ENCODE peak calls at places on chromosomes 4 and X, in six cellular contexts. Z is MM.1S, I is HCT116, A is SJCRH30, M is fibroblast of lung, C is cardiac muscle cell. Q is an unnamed sample. For H3K9me3 and H3K36me3, the result is how much of the 10 kb centered on the place peaks cover.

GRCh38 chrX:96685205-96686099 is 810 bp downstream of the DIAPH2 start:
- DNase-seq in Z (peak), I (no peak), A (peak), M (peak), C (peak), Q (peak)

GRCh38 chrX:130443883-130444282 is 42.1 kb downstream of the RBMX2 start:
- DNase-seq in Z (no peak), I (no peak), A (no peak), M (no peak), C (no peak), Q (no peak)

GRCh38 chr4:106329027-106329618 is 12.8 kb downstream of the AIMP1 start:
- DNase-seq in Z (peak), I (peak), A (no peak), M (peak), C (peak), Q (no peak)

GRCh38 chr4:183256343-183256742 is 63.7 kb downstream of the CLDN22 start:
- DNase-seq in Z (no peak), I (no peak), A (no peak), M (no peak), C (no peak), Q (no peak)

GRCh38 chrX:136856050-136856449 is 24.5 kb downstream of the RBMX start:
- DNase-seq in Z (no peak), I (no peak), A (no peak), M (no peak), C (no peak), Q (no peak)

GRCh38 chrX:42952621-42953020 is 174.7 kb upstream of the PPP1R2C start:
- DNase-seq in Z (no peak), I (no peak), A (no peak), M (no peak), C (no peak), Q (no peak)

GRCh38 chr4:65917486-65917885 is 247.2 kb upstream of the EPHA5 start:
- DNase-seq in Z (no peak), I (no peak), A (no peak), M (peak), C (no peak), Q (peak)

GRCh38 chr4:7792616-7793015 is 147.0 kb downstream of the AFAP1 start:
- DNase-seq in Z (no peak), I (no peak), A (no peak), M (peak), C (no peak), Q (no peak)

GRCh38 chr4:25956260-25956659 is 42.2 kb downstream of the SMIM20 start:
- DNase-seq in Z (no peak), I (no peak), A (no peak), M (no peak), C (no peak), Q (no peak)

GRCh38 chr4:142314686-142315085 is 531.4 kb downstream of the INPP4B start:
- DNase-seq in Z (peak), I (no peak), A (no peak), M (no peak), C (no peak), Q (no peak)

GRCh38 chr4:156889616-156890594 is 81.7 kb downstream of the PDGFC start:
- DNase-seq in Z (no peak), I (no peak), A (no peak), M (peak), C (no peak), Q (peak)

GRCh38 chrX:19121898-19122640 is at the start of gene ADGRG2:
- DNase-seq in Z (no peak), I (no peak), A (no peak), M (peak), C (peak), Q (peak)

GRCh38 chr4:107094976-107095375 is 58.9 kb upstream of the DKK2 start:
- DNase-seq in Z (no peak), I (no peak), A (no peak), M (no peak), C (no peak), Q (no peak)

GRCh38 chrX:21972721-21973120 is 32.2 kb downstream of the SMS start:
- DNase-seq in Z (no peak), I (no peak), A (peak), M (peak), C (no peak), Q (no peak)

GRCh38 chr4:25446611-25447010 is 69.5 kb downstream of the ANAPC4 start:
- DNase-seq in Z (no peak), I (no peak), A (no peak), M (no peak), C (no peak), Q (no peak)

GRCh38 chr4:24886596-24886995 is 26.2 kb downstream of the CCDC149 start:
- DNase-seq in Z (no peak), I (no peak), A (no peak), M (no peak), C (no peak), Q (no peak)

GRCh38 chr4:110614173-110614948 is 8.5 kb downstream of the PITX2 start:
- DNase-seq in Z (no peak), I (no peak), A (no peak), M (no peak), C (no peak), Q (no peak)
- H3K9me3 ChIP-seq in Z (under half), I (under half), A (under half), M (under half), C (under half), Q (under half)

DNA sequence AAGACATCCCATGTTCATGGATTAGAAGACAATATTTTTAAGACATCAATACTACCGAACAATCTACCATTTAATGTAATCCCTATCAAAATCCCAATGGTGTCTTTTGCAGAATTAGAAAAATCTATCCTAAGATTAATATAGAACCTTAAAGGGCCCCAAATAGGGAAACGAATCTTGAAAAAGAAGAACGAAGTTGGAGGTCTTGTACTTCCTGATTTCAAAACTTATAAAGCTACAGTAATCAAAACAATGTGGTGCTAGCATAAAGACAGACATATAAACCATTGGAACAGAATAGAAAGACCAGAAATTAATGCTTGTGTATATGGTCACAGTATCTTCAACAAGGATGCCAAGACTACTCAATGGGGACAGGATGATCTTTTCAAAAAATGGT is 42.0 kb downstream of the CENPE start:
- DNase-seq in Z (no peak), I (no peak), A (no peak), M (no peak), C (no peak), Q (no peak)
- H3K36me3 ChIP-seq in Z (under half), I (under half), A (half or more), M (under half), C (under half), Q (half or more)

GRCh38 chr4:184287697-184288255 is 70.1 kb upstream of the ENPP6 start:
- DNase-seq in Z (peak), I (no peak), A (no peak), M (peak), C (no peak), Q (no peak)
- H3K4me3 ChIP-seq in Z (peak), I (no peak), A (no peak), M (no peak), C (no peak), Q (no peak)

GRCh38 chr4:33340168-33340567 is 2620.0 kb downstream of the PCDH7 start:
- DNase-seq in Z (no peak), I (no peak), A (no peak), M (no peak), C (no peak), Q (no peak)
- H3K9me3 ChIP-seq in Z (under half), I (under half), A (under half), M (under half), C (under half), Q (under half)

DNA sequence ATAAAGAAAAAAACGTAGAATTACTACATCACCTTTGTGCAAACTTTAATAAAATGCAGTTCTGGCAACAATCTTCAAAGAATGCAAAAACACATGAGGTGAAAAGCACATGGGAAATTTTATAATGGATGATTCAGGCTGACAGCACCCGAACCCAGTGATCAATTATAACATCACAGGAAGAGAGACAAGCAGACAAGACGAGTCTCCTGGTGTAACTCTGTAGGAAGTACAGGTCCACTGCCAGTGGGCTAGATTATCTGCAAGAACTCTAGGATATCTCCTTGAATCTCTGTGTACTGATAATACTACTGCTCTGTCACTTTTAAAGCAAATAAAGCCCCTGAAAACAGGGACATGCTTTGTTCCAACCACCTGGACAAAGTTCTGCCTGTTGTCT is 58.9 kb upstream of the NXF3 start:
- DNase-seq in Z (no peak), I (no peak), A (no peak), M (no peak), C (no peak), Q (peak)
- H3K36me3 ChIP-seq in Z (under half), I (under half), A (under half), M (under half), C (under half), Q (under half)

DNA sequence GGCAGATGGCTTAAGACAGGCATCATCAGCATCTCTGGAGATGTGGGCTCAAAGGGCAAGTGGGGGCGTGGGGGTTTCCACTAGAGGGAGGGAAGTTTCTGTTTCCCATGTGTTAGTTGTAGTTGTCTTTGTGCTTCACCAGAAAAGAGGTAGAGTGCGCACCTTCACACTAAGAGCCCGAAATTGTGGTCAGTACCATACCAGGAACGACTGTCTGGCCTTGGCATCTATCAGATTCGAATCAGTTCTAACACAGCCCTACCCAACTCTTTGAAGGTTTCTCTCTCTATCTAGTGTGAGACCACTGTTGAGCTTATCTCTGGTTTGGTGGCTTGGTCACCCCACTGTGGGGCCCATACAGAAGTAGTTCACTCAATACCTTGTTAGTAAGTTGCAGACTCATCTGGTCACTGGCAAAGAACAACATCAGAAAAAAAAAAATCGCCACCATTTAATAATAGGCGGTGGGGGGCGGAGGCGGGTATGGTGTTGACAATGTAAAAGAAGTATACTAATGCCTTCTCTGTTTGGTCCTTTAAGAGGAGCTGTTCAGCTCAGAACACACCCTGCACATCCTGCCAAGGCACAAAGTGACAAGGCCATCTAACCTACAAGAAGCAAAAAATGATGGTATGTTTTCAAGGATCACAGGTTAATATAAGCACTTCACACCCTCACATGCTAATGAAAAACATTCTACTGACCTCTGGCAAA is 71.1 kb downstream of the NYX start:
- DNase-seq in Z (no peak), I (no peak), A (no peak), M (no peak), C (no peak), Q (no peak)
- H3K4me3 ChIP-seq in Z (no peak), I (no peak), A (no peak), M (no peak), C (no peak), Q (no peak)

GRCh38 chrX:63930140-63930539 is 145.1 kb upstream of the ARHGEF9 start:
- DNase-seq in Z (no peak), I (peak), A (peak), M (no peak), C (peak), Q (no peak)
- H3K9me3 ChIP-seq in Z (under half), I (under half), A (under half), M (under half), C (under half), Q (under half)

DNA sequence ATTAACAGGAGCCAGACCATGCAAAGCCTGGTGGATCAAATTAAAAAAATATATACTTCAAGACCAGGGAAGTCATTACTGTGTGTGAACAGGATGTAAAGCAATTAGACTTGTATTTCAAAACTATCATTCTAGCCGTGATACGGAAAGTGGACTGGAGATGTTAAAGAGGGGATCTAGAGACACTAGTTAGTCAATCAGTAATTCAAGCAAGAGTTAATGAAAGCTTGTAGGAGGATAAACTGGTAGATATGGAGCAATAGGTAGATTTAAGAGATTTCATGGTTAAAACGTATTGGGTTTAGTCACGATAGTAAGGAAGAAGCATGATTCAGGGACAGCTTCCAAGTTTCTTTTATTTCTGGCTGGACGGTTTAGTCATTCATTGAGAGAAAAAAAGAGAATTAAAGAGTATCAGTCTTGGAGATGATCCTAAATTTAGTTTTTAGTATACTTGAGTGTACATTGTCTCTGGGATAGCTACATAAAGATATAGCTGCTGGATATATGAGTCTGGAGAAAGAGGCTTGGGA is 3.9 kb downstream of the MAD2L1 start:
- DNase-seq in Z (no peak), I (no peak), A (no peak), M (no peak), C (no peak), Q (no peak)
- H3K36me3 ChIP-seq in Z (under half), I (under half), A (half or more), M (under half), C (under half), Q (half or more)